ENCODE peak calls at places on chromosomes 16 and 17, in nine cellular contexts. K is T-helper 17 cell; D is small intestine; X is stimulated activated CD8-positive, alpha-beta memory T cell treated with anti-CD3 and anti-CD28 coated beads, Interleukin-4, amount 100 ng/mL, for 4 hours; Z is H7; J is mucosa of descending colon; R is EL; N is endothelial cell of umbilical vein; P is activated CD4-positive, CD25-positive, alpha-beta regulatory T cell. S is an unnamed sample.
A peak's percentile ranks its signal among the peaks of the same experiment; 100 is the strongest.

GRCh38 chr17:8872036-8872704 is 4.7 kb upstream of the PIK3R6 start:
- DNase-seq in K (no peak), D (no peak), X (no peak), Z (no peak), J (no peak), R (no peak), N (no peak), P (no peak), S (no peak)

GRCh38 chr17:78278139-78278741 is 46.8 kb downstream of the TMEM235 start:
- DNase-seq in K (no peak), D (peak; percentile 42), X (no peak), Z (peak; percentile 85), J (no peak), R (no peak), N (no peak), P (no peak), S (no peak)

GRCh38 chr16:8905168-8905762 is 23.1 kb downstream of the LITAFD start:
- DNase-seq in K (no peak), D (peak; percentile 64), X (no peak), Z (peak; percentile 67), J (no peak), R (no peak), N (peak; percentile 42), P (no peak), S (peak; percentile 39)

GRCh38 chr16:13039526-13039925 is 138.1 kb downstream of the SHISA9 start:
- DNase-seq in K (no peak), D (no peak), X (no peak), Z (no peak), J (no peak), R (no peak), N (no peak), P (no peak), S (no peak)

GRCh38 chr16:3479654-3480216 is 15.6 kb downstream of the C16orf90 start:
- DNase-seq in K (no peak), D (no peak), X (no peak), Z (peak; percentile 16), J (peak; percentile 31), R (no peak), N (no peak), P (no peak), S (no peak)

GRCh38 chr17:45939398-45939797 is 45.0 kb downstream of the MAPT start:
- DNase-seq in K (no peak), D (no peak), X (no peak), Z (no peak), J (no peak), R (no peak), N (no peak), P (no peak), S (no peak)

GRCh38 chr16:17211797-17212196 is 259.0 kb downstream of the XYLT1 start:
- DNase-seq in K (no peak), D (no peak), X (no peak), Z (peak; percentile 63), J (no peak), R (no peak), N (no peak), P (no peak), S (no peak)

GRCh38 chr17:39450051-39450450 is 1.0 kb downstream of the MED1 start:
- DNase-seq in K (no peak), D (peak; percentile 11), X (no peak), Z (no peak), J (no peak), R (no peak), N (no peak), P (no peak), S (no peak)

GRCh38 chr16:794853-795466 is 5.6 kb downstream of the GNG13 start:
- DNase-seq in K (no peak), D (no peak), X (no peak), Z (no peak), J (no peak), R (no peak), N (no peak), P (no peak), S (no peak)

GRCh38 chr16:28915181-28915580 is 9.9 kb downstream of the RABEP2 start:
- DNase-seq in K (no peak), D (no peak), X (no peak), Z (no peak), J (no peak), R (peak; percentile 79), N (peak; percentile 48), P (no peak), S (peak; percentile 10)

GRCh38 chr16:25177831-25178688 is 38.7 kb upstream of the AQP8 start:
- DNase-seq in K (no peak), D (no peak), X (no peak), Z (no peak), J (peak; percentile 71), R (no peak), N (no peak), P (no peak), S (no peak)

S was measured in kidney tubule cell.